ENCODE peak calls at places on chromosomes 6 and 20, in five cellular contexts. U is tibial nerve, P is psoas muscle, L is heart right ventricle, C is aorta. N is an unnamed sample.

GRCh38 chr20:3797592-3798404 is 1.7 kb downstream of the CDC25B start:
- DNase-seq in U (no peak), P (no peak), L (no peak), C (no peak), N (no peak)

GRCh38 chr6:12363651-12364381 is 73.7 kb downstream of the EDN1 start:
- DNase-seq in U (no peak), P (no peak), L (no peak), C (no peak), N (no peak)

GRCh38 chr6:26284537-26285142 is 80.4 kb upstream of the BTN3A2 start:
- DNase-seq in U (peak), P (peak), L (peak), C (peak), N (peak)

GRCh38 chr6:1390805-1391511 is 1.6 kb downstream of the FOXF2 start:
- DNase-seq in U (no peak), P (no peak), L (no peak), C (no peak), N (no peak)

GRCh38 chr6:157037165-157037564 is 260.0 kb downstream of the ARID1B start:
- DNase-seq in U (no peak), P (no peak), L (no peak), C (no peak), N (no peak)

GRCh38 chr20:48717095-48717958 is 110.5 kb downstream of the PREX1 start:
- DNase-seq in U (no peak), P (no peak), L (no peak), C (no peak), N (no peak)

GRCh38 chr6:54873589-54873988 is 27.0 kb downstream of the FAM83B start:
- DNase-seq in U (no peak), P (no peak), L (no peak), C (no peak), N (no peak)

GRCh38 chr6:27814665-27815424 is 97.4 kb downstream of the OR2B2 start:
- DNase-seq in U (peak), P (no peak), L (peak), C (peak), N (peak)

GRCh38 chr20:23200914-23201313 is 114.8 kb upstream of the CD93 start:
- DNase-seq in U (no peak), P (peak), L (peak), C (no peak), N (no peak)

GRCh38 chr6:134434019-134434949 is 116.4 kb upstream of the SGK1 start:
- DNase-seq in U (no peak), P (no peak), L (no peak), C (no peak), N (no peak)

GRCh38 chr6:1611572-1612385 is 2.1 kb downstream of the FOXC1 start:
- DNase-seq in U (no peak), P (no peak), L (no peak), C (peak), N (no peak)

GRCh38 chr6:96394727-96395126 is 126.9 kb upstream of the UFL1 start:
- DNase-seq in U (no peak), P (no peak), L (no peak), C (no peak), N (no peak)

GRCh38 chr20:5510446-5510845 is 193.7 kb upstream of the PROKR2 start:
- DNase-seq in U (no peak), P (no peak), L (no peak), C (no peak), N (no peak)

GRCh38 chr6:111846061-111846460 is 27.2 kb downstream of the FYN start:
- DNase-seq in U (no peak), P (no peak), L (no peak), C (no peak), N (no peak)

GRCh38 chr6:145034664-145035063 is 700.7 kb downstream of the EPM2A start:
- DNase-seq in U (no peak), P (no peak), L (no peak), C (no peak), N (no peak)

GRCh38 chr20:56893206-56893605 is 264.1 kb downstream of the TFAP2C start:
- DNase-seq in U (no peak), P (no peak), L (no peak), C (no peak), N (no peak)

GRCh38 chr6:163577404-163577803 is 162.9 kb downstream of the QKI start:
- DNase-seq in U (no peak), P (no peak), L (no peak), C (no peak), N (no peak)

GRCh38 chr20:10861619-10862018 is 187.8 kb upstream of the JAG1 start:
- DNase-seq in U (no peak), P (no peak), L (no peak), C (no peak), N (no peak)

GRCh38 chr6:77463881-77464867 is 883 bp upstream of the HTR1B start:
- DNase-seq in U (no peak), P (peak), L (no peak), C (peak), N (no peak)

GRCh38 chr6:33974471-33974870 is 170.7 kb upstream of the MLN start:
- DNase-seq in U (no peak), P (no peak), L (no peak), C (peak), N (peak)

GRCh38 chr20:43529051-43529450 is 21.6 kb downstream of the L3MBTL1 start:
- DNase-seq in U (no peak), P (no peak), L (no peak), C (no peak), N (no peak)

GRCh38 chr6:80689700-80690099 is 583.2 kb downstream of the BCKDHB start:
- DNase-seq in U (no peak), P (no peak), L (no peak), C (no peak), N (no peak)

GRCh38 chr6:45617441-45617840 is 239.7 kb upstream of the SUPT3H start:
- DNase-seq in U (no peak), P (no peak), L (no peak), C (no peak), N (no peak)

GRCh38 chr20:5504061-5504739 is 187.4 kb upstream of the PROKR2 start:
- DNase-seq in U (peak), P (peak), L (peak), C (peak), N (peak)

GRCh38 chr6:163147988-163148387 is 266.5 kb upstream of the QKI start:
- DNase-seq in U (no peak), P (no peak), L (no peak), C (no peak), N (no peak)

GRCh38 chr6:106315765-106316375 is 9.7 kb downstream of the ATG5 start:
- DNase-seq in U (no peak), P (no peak), L (no peak), C (no peak), N (no peak)

GRCh38 chr6:5167501-5167900 is 82.4 kb downstream of the PPP1R3G start:
- DNase-seq in U (no peak), P (no peak), L (no peak), C (no peak), N (no peak)

GRCh38 chr6:36094786-36095496 is 35.4 kb upstream of the MAPK13 start:
- DNase-seq in U (peak), P (peak), L (peak), C (peak), N (peak)

GRCh38 chr6:134813146-134813545 is 136.8 kb downstream of the ALDH8A1 start:
- DNase-seq in U (no peak), P (no peak), L (no peak), C (no peak), N (no peak)

GRCh38 chr20:19909696-19910095 is 107.5 kb upstream of the NAA20 start:
- DNase-seq in U (peak), P (peak), L (peak), C (peak), N (peak)

GRCh38 chr6:80226156-80226555 is 119.7 kb downstream of the BCKDHB start:
- DNase-seq in U (no peak), P (no peak), L (no peak), C (no peak), N (no peak)

GRCh38 chr6:30893001-30893591 is 8.8 kb downstream of the DDR1 start:
- DNase-seq in U (no peak), P (no peak), L (no peak), C (peak), N (no peak)

GRCh38 chr6:24332306-24332705 is 25.6 kb downstream of the DCDC2 start:
- DNase-seq in U (no peak), P (no peak), L (no peak), C (no peak), N (no peak)

GRCh38 chr6:153130515-153131036 is 506 bp downstream of the RGS17 start:
- DNase-seq in U (no peak), P (no peak), L (no peak), C (peak), N (no peak)

GRCh38 chr20:38458314-38458713 is 14.3 kb upstream of the RALGAPB start:
- DNase-seq in U (no peak), P (no peak), L (no peak), C (no peak), N (no peak)

GRCh38 chr20:39069976-39070375 is 107.8 kb downstream of the DHX35 start:
- DNase-seq in U (no peak), P (no peak), L (no peak), C (no peak), N (no peak)

GRCh38 chr6:45830441-45831139 is 185.1 kb downstream of the CLIC5 start:
- DNase-seq in U (no peak), P (no peak), L (no peak), C (no peak), N (no peak)

GRCh38 chr20:58482416-58482815 is 32.8 kb downstream of the APCDD1L start:
- DNase-seq in U (no peak), P (no peak), L (no peak), C (no peak), N (no peak)

GRCh38 chr6:85113934-85114582 is 335.8 kb upstream of the NT5E start:
- DNase-seq in U (peak), P (no peak), L (no peak), C (no peak), N (no peak)
- H3K4me3 ChIP-seq in U (no peak), P (peak), L (no peak), C (peak), N (no peak)

DNA sequence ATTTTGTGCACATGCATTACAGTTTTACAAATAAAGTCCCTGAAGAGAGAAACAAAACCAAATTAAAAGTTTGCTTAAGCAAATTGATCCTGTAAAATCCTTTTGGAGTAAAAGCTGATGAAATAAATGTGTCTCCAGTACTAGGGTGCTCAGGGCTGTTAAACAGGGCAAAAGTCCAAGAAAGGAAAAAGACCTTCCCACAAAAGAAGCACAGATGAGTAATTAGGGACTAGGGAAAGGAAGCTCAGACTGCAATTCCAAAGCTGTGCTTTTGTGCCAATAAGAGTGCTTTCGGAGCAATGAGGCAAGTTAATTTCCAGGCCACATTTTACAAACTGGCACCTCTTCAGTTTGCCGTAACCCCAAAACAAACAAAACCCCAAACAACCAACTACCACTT is 10.4 kb upstream of the RNF182 start:
- DNase-seq in U (no peak), P (no peak), L (no peak), C (no peak), N (no peak)
- H3K4me3 ChIP-seq in U (no peak), P (no peak), L (no peak), C (no peak), N (no peak)

DNA sequence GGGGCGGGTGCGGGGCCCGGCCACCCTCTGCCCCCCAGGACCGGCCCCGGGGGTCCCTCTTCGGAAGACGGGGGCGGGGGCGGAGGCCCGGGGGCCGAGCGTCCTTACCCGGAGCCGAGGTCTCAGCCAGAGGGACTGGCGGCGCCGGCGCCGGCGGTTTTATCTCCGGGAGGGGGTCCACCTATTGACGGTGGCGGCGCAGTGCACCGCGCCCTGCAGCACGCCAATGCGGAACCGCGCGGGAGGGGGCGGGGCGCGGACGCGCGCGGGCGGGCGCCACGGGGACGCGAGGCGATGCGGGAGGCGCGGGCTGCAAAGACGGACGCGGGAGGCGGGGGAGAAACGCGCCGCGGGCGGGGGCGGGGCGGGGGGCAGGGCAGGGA is at the start of gene EEF1A2:
- DNase-seq in U (no peak), P (peak), L (no peak), C (peak), N (no peak)
- H3K4me3 ChIP-seq in U (peak), P (peak), L (peak), C (peak), N (peak)

GRCh38 chr6:42176981-42177380 is 3.8 kb downstream of the GUCA1A start:
- DNase-seq in U (no peak), P (no peak), L (no peak), C (peak), N (no peak)
- H3K4me3 ChIP-seq in U (no peak), P (no peak), L (no peak), C (no peak), N (no peak)

DNA sequence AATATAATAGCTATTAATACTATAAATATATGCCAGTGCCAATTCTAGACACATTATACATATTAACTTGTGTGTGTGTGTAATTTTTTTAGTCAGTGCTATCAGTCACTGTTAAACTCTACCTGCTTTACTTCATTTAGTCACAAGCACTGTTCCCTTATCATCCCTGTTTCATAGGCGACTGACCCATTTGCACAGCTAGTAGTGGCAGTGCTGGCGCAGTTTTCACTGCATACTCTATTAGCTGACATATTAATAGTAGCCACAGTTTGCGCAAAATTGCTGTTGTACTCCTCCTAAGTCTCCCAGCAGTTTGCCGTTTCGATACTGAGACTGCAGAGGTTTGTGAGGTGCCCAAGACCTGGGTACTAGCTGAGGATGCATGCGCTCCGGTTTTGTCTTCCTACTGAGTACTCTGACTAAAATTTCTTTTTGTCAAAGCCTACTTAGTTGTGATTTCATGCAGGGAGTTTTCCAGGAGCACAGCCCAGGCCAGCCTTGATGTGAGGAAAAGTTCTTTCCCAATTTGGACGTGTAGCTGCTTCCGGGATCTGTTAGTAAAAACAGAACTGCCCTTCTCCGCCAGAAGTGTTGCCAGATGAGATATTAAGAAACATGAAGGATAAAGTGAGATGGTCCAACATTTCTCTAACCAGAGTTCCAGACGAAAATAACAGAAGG is 5.6 kb downstream of the BAG2 start:
- DNase-seq in U (peak), P (peak), L (peak), C (peak), N (peak)
- H3K4me3 ChIP-seq in U (no peak), P (peak), L (peak), C (peak), N (peak)

GRCh38 chr6:100281471-100281878 is 183.2 kb downstream of the SIM1 start:
- DNase-seq in U (no peak), P (no peak), L (no peak), C (no peak), N (no peak)
- H3K4me3 ChIP-seq in U (no peak), P (peak), L (no peak), C (no peak), N (no peak)

DNA sequence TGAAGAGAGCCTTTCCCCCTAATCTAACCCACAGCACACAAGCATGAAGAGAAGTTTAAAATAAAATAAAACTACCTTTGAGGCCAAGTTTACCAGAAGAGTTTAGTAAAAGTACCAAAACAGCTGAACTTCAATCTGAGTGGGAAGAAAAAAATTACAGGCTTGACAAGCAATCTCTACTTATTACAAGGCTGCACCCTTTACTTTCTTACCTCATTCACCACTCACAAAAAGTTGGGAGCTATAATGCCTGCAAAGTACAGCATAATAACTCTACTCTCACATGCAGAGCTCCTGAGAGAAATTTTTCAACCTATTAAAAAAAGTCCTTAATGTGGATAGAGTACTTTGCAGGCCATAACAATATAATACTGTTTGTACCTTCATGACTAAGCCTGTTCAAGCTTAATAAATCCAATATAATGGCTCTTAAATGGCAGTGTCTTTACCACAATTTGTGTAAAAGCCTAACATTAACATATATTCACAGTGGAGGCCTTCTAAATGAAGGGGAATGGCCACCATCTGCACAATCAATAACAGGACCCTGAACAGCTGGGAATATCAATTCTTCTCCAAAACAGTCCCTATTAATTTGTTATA is 103.1 kb downstream of the DST start:
- DNase-seq in U (no peak), P (no peak), L (no peak), C (no peak), N (no peak)
- H3K4me3 ChIP-seq in U (peak), P (peak), L (peak), C (peak), N (peak)

GRCh38 chr6:128518531-128519131 is 1.8 kb downstream of the PTPRK start:
- DNase-seq in U (no peak), P (no peak), L (no peak), C (peak), N (no peak)
- H3K4me3 ChIP-seq in U (peak), P (peak), L (peak), C (peak), N (peak)

GRCh38 chr20:14331671-14332070 is 5.7 kb downstream of the FLRT3 start:
- DNase-seq in U (no peak), P (no peak), L (no peak), C (no peak), N (no peak)
- H3K4me3 ChIP-seq in U (peak), P (no peak), L (no peak), C (no peak), N (no peak)

GRCh38 chr6:3876866-3877265 is 27.7 kb downstream of the FAM50B start:
- DNase-seq in U (no peak), P (no peak), L (no peak), C (no peak), N (no peak)
- H3K4me3 ChIP-seq in U (no peak), P (no peak), L (no peak), C (no peak), N (no peak)